ENCODE peak calls at places on chromosomes 6 and 20, in six cellular contexts. K is pancreas, O is aorta, I is heart left ventricle, T is mesenchymal stem cell, Z is gastrocnemius medialis. B is an unnamed sample.

GRCh38 chr20:24100370-24101011 is 111.9 kb upstream of the GGTLC1 start:
- DNase-seq in K (peak; percentile 33), O (no peak), T (peak; percentile 4), I (peak; percentile 30), Z (no peak), B (no peak)

GRCh38 chr6:132483779-132484679 is 28.9 kb downstream of the STX7 start:
- DNase-seq in I (peak; percentile 42), Z (peak; percentile 11), K (no peak), O (no peak), T (peak; percentile 78), B (no peak)

GRCh38 chr20:44068780-44069191 is 118.2 kb downstream of the JPH2 start:
- DNase-seq in I (no peak), O (no peak), T (no peak), Z (no peak), K (no peak), B (peak; percentile 52)

GRCh38 chr20:420169-420620 is 12.1 kb downstream of the RBCK1 start:
- DNase-seq in I (no peak), O (no peak), K (no peak), T (no peak), Z (no peak), B (no peak)

GRCh38 chr6:40378071-40378724 is 209.0 kb downstream of the LRFN2 start:
- DNase-seq in T (no peak), K (no peak), I (no peak), Z (no peak), O (no peak), B (no peak)

GRCh38 chr6:27811383-27811782 is 100.8 kb downstream of the OR2B2 start:
- DNase-seq in O (no peak), T (no peak), I (no peak), Z (no peak), K (no peak), B (no peak)

GRCh38 chr6:1560281-1561058 is 49.2 kb upstream of the FOXC1 start:
- DNase-seq in Z (no peak), O (no peak), T (no peak), K (no peak), I (no peak), B (no peak)

GRCh38 chr6:113586966-113587699 is 270.0 kb upstream of the MARCKS start:
- DNase-seq in Z (no peak), O (no peak), I (no peak), T (no peak), K (no peak), B (no peak)

GRCh38 chr20:24650091-24650490 is 180.7 kb downstream of the SYNDIG1 start:
- DNase-seq in Z (no peak), K (no peak), O (no peak), I (no peak), T (peak; percentile 66), B (no peak)

GRCh38 chr6:3454206-3455016 is 2.4 kb downstream of the SLC22A23 start:
- DNase-seq in T (no peak), K (no peak), O (no peak), Z (no peak), I (no peak), B (no peak)

GRCh38 chr6:3748208-3748701 is 3.3 kb downstream of the PXDC1 start:
- DNase-seq in O (peak; percentile 88), T (peak; percentile 89), K (no peak), Z (peak; percentile 55), I (peak; percentile 70), B (peak; percentile 89)

GRCh38 chr20:62356143-62356947 is 10.8 kb downstream of the LAMA5 start:
- DNase-seq in I (peak; percentile 78), T (no peak), K (no peak), Z (no peak), O (no peak), B (no peak)

GRCh38 chr6:133136177-133136896 is 104.8 kb upstream of the EYA4 start:
- DNase-seq in Z (no peak), O (no peak), K (no peak), I (no peak), T (no peak), B (no peak)

GRCh38 chr20:39873286-39873685 is 815.8 kb downstream of the MAFB start:
- DNase-seq in K (no peak), I (no peak), T (no peak), O (no peak), Z (no peak), B (no peak)

GRCh38 chr6:30880563-30881252 is 3.6 kb upstream of the DDR1 start:
- DNase-seq in Z (no peak), I (no peak), K (no peak), T (no peak), O (no peak), B (no peak)

GRCh38 chr6:143695106-143696059 is 17.6 kb downstream of the PHACTR2 start:
- DNase-seq in O (no peak), I (no peak), Z (no peak), T (no peak), K (no peak), B (no peak)

GRCh38 chr6:168675375-168675774 is 234.4 kb downstream of the SMOC2 start:
- DNase-seq in K (no peak), Z (no peak), I (no peak), O (peak; percentile 43), T (no peak), B (no peak)

GRCh38 chr6:168678177-168678576 is 237.2 kb downstream of the SMOC2 start:
- DNase-seq in T (no peak), K (no peak), I (no peak), O (no peak), Z (no peak), B (peak; percentile 34)

GRCh38 chr6:168676552-168677317 is 235.8 kb downstream of the SMOC2 start:
- DNase-seq in Z (no peak), K (no peak), T (no peak), I (no peak), O (no peak), B (peak; percentile 30)

GRCh38 chr6:168674595-168674994 is 233.6 kb downstream of the SMOC2 start:
- DNase-seq in K (no peak), O (peak; percentile 48), Z (no peak), I (no peak), T (no peak), B (peak; percentile 56)

DNA sequence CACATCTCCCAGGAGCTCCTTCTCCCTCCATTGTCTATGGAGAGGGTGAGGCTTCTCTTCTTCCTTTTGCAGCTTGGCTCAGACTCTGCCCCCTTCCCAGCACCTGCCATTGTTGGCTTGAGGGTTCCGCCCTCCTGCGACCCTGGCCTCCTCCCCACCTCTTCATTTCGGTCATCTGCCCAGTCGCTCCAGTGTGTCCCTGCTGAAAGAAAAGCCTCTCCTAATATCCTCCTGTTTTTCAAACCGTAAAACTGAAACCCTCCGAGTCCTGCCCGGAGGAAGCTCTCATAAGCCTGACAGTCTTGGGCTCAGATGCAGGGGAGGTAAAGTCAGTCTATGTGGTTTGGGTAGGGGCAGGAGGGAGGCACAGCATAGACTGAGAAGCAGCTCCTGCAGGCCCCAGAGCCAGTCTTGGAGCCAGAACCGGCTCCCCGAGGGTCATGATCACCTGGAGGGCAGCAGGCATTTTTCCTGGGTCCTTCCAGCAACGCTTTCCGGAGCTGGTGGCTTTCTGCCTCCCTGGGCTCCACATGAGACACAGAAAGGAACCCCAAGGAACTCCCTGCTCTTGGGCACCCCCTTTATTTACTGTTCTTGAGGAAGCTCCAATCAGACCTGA is 235.1 kb downstream of the SMOC2 start:
- DNase-seq in O (no peak), K (no peak), T (no peak), I (no peak), Z (no peak), B (peak; percentile 47)
- H3K27ac ChIP-seq in O (no peak overlapping the region), K (no peak overlapping the region), T (no peak overlapping the region), I (no peak overlapping the region), Z (no peak overlapping the region), B (no peak overlapping the region)

GRCh38 chr20:35542990-35543389 is 1.1 kb downstream of the ERGIC3 start:
- DNase-seq in Z (no peak), K (no peak), T (no peak), O (no peak), I (no peak), B (no peak)
- H3K4me3 ChIP-seq in Z (no peak overlapping the region), K (no peak overlapping the region), T (peak overlapping the region; percentile 90), O (no peak overlapping the region), I (no peak overlapping the region), B (no peak overlapping the region)

GRCh38 chr20:50805349-50805684 is 10.5 kb downstream of the BCAS4 start:
- DNase-seq in I (no peak), K (no peak), O (no peak), Z (no peak), T (no peak), B (no peak)

GRCh38 chr20:50801747-50802125 is 6.9 kb downstream of the BCAS4 start:
- DNase-seq in K (no peak), I (no peak), O (no peak), T (no peak), Z (no peak), B (no peak)

GRCh38 chr20:50806126-50806768 is 11.4 kb downstream of the BCAS4 start:
- DNase-seq in Z (no peak), I (no peak), T (no peak), O (no peak), K (no peak), B (no peak)

GRCh38 chr20:50802289-50802688 is 7.4 kb downstream of the BCAS4 start:
- DNase-seq in K (no peak), O (no peak), T (no peak), Z (no peak), I (no peak), B (no peak)

DNA sequence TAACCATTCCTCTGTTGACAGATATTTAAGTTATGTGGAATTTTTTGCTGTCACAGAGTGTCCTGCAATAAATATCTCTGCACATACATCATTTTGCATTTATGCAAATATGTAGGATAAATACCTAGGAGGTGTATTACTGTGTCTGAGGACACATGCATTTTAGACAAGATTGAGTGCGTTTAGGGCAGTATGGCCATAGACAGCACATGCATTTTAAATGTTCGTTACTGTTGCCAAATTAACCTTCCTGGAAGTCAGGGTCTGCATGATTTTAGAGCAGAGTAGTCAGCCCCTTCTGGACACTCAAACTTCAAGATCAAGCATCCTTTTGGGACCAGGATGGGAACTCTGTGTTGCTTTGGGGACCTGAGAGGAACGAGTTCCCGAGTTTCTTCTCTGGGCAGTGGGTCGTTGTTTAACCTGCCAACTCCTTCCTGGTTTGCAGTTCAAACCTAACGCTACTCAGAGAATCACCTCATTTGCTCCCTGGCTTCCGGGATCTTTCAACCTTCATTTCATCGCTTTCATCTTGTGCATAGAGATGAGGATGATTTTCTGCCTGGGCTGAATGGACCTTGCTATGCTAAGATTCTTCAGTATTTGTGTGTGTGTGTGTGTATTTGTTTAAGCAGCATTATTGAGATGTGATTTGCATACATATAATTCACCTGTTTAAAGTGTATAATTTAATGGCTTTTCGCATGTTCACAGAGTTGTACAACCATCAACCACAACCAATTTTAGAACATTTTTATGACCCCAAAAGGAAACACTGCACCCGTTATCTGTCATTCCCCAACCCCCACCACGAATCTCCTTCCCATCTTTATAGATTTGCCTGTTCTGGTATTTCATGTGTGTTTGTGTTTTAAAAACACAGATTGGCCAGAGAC is 9.8 kb downstream of the BCAS4 start:
- DNase-seq in O (no peak), T (no peak), I (no peak), Z (no peak), K (no peak), B (no peak)
- H3K27ac ChIP-seq in O (no peak overlapping the region), T (no peak overlapping the region), I (no peak overlapping the region), Z (no peak overlapping the region), K (no peak overlapping the region), B (no peak overlapping the region)

DNA sequence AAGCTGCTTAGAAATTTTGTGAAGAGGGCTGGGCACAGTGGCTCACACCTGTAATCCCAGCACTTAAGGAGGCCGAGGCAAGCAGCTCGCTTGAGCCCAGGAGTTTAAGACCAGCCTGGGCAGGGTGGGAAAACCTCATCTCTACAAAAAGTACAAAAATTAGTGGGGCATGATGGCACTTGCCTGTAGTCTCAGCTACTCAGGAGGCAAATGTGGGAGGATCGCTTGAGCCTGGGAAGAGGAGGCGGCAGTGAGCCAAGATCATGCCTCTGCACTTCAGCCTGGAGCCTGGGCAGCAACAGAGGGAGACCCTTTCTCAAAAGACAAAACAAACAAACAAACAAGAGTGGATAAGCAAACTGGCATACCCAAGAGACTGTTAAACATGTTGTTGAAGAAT is 308.3 kb upstream of the ADGRB3 start:
- DNase-seq in T (no peak), O (no peak), Z (no peak), I (no peak), K (no peak), B (no peak)
- H3K4me3 ChIP-seq in T (no peak overlapping the region), O (no peak overlapping the region), Z (no peak overlapping the region), I (no peak overlapping the region), K (no peak overlapping the region), B (no peak overlapping the region)